ENCODE peak calls at places on chromosomes 12 and 14, in four cellular contexts. C is HepG2, J is GM12878, R is K562. L is an unnamed sample.

GRCh38 chr12:32139064-32139421 is 32.4 kb downstream of the BICD1 start:
- DNase-seq in C (no peak), J (peak; percentile 92), R (no peak), L (no peak)

GRCh38 chr12:110533607-110534006 is 31.5 kb downstream of the RAD9B start:
- DNase-seq in C (peak; percentile 59), J (no peak), R (no peak), L (no peak)

GRCh38 chr12:128549621-128550020 is 274.1 kb downstream of the SLC15A4 start:
- DNase-seq in C (no peak), J (no peak), R (no peak), L (no peak)

GRCh38 chr12:130589391-130590317 is 126.4 kb downstream of the RIMBP2 start:
- DNase-seq in C (no peak), J (no peak), R (no peak), L (no peak)

GRCh38 chr14:31206536-31207286 is 882 bp downstream of the HECTD1 start:
- DNase-seq in C (peak; percentile 50), J (no peak), R (peak; percentile 31), L (no peak)

GRCh38 chr12:33605776-33606175 is 166.2 kb upstream of the SYT10 start:
- DNase-seq in C (peak; percentile 10), J (no peak), R (peak; percentile 44), L (no peak)

GRCh38 chr12:57842342-57843294 is 3.9 kb downstream of the CTDSP2 start:
- DNase-seq in C (no peak), J (no peak), R (peak; percentile 38), L (no peak)

GRCh38 chr12:47147749-47148148 is 68.0 kb upstream of the AMIGO2 start:
- DNase-seq in C (no peak), J (no peak), R (no peak), L (no peak)

GRCh38 chr14:70972107-70972976 is 65.1 kb downstream of the PCNX1 start:
- DNase-seq in C (peak; percentile 67), J (peak; percentile 44), R (peak; percentile 78), L (peak; percentile 75)

GRCh38 chr12:78290606-78291345 is 460.1 kb downstream of the NAV3 start:
- DNase-seq in C (peak; percentile 12), J (no peak), R (no peak), L (no peak)
- TF ChIP-seq ZBTB33 in C (no peak), J (no peak), R (no peak), L (no peak)

DNA sequence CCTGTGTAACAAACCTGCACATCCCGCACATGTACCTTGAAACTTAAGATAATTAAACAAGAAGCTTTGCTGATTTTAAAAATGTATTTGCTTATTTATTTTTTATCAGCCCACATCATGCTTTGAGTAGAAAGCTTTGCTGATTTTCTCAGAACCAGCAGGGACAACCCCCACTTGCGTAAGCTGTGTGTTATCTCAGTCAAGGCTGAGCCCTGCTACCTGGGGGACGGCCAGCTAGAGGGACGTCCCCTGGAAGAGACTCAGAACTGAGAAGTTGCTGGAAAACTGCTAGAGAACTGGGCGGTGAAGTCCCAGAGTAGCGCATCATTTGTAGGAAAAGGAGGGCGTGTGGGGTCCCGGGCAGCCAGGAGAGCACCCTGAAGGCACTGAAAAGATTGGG is 4.1 kb upstream of the PLEK2 start:
- DNase-seq in C (no peak), J (no peak), R (peak; percentile 81), L (no peak)
- TF ChIP-seq SP1 in C (no peak), J (no peak), R (no peak), L (no peak)

DNA sequence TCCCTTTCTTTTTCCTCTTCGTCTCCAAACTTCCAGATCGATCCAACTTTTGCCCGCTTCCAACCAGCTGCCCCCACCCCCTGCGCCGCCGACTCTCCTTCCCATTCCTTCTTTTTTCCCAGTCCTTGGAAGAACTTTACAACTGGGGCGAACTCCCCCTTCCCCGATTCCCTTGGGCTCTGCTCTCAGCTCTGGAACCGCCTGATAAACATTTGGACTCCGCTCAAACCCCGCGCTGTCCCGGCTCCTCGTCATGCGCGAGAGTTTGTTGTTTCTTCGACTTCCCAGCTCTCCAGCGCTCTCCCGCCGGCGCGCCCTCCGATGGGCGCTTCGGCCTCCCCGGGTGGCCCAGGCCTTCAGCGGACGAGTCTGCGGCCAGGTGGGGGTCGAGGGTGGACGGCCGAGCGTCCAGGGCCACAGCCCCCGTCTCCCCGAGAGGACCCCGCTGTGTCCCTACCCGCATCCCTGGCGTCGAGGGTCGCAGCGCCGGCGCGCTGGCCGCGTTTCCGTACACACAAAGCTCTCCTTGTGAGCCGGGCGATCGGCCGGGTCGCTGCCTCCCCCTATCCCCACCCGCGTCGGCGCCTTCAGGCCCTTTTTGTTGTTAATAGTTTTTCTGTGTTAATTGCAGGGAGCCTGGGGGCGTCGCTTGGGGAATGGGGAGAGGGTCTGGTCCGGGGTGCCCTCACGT is 819 bp downstream of the MMP14 start:
- DNase-seq in C (peak; percentile 68), J (no peak), R (no peak), L (no peak)
- TF ChIP-seq ZBTB33 in C (peak; percentile 67), J (no peak), R (peak; percentile 92), L (no peak)

DNA sequence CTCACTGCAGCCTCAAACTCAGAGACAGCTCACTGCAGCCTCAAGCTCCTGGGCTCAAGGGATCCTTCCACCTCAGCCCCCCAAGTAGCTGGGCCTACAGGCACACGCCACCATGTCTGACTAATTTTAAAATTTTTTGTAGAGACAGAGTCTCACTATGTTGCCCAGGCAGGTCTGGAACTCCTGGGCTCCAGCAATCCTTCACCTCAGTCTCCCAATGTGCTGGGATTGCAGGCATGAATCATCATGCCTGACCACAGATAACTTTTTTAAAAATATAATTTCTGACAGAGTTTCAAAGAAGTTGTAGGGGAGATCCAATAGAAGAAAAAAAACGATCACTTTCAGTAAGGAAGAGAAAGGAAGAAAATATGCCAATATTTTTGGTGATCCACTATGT is 189.7 kb upstream of the CDKN3 start:
- DNase-seq in C (no peak), J (no peak), R (no peak), L (no peak)
- TF ChIP-seq SP1 in C (no peak), J (no peak), R (no peak), L (no peak)

GRCh38 chr14:28766505-28767238 is at the start of gene FOXG1:
- DNase-seq in C (no peak), J (no peak), R (peak; percentile 79), L (no peak)
- TF ChIP-seq ZBTB33 in C (no peak), J (no peak), R (no peak), L (no peak)

GRCh38 chr14:39266589-39266870 is 32.8 kb downstream of the MIA2 start:
- DNase-seq in C (peak; percentile 96), J (no peak), R (no peak), L (no peak)
- TF ChIP-seq SP1 in C (peak; percentile 54), J (no peak), R (no peak), L (no peak)

DNA sequence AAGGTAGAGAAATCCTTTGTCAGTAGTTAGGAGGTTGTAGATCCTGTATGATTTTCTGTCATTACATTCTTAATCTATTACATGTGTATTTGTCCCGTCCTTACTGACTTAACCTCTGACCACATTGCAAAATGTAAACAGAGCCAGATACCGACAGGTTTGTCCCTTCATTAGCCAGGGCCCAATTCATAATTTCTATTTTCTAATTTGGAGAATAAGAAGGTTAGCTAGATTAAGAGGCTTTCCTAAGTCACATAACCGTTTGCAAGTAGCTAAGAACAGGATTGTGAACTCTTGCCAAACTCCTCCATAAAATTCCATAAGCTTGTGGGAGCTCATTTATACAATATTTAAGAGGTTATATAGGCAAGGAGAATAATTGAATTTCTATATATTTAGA is 352.6 kb downstream of the RAD51B start:
- DNase-seq in C (peak; percentile 90), J (no peak), R (no peak), L (no peak)
- TF ChIP-seq ZBTB33 in C (no peak), J (no peak), R (no peak), L (no peak)